ENCODE peak calls at places on chromosome 4, in eight cellular contexts. J is left lung, V is neural progenitor cell, B is SK-N-SH, F is MM.1S, G is psoas muscle, Q is transverse colon, D is H1. I is an unnamed sample.

GRCh38 chr4:27278615-27279014 is 418.0 kb downstream of the STIM2 start:
- DNase-seq in B (no peak), D (no peak), Q (no peak), F (peak; percentile 46), G (no peak), V (peak; percentile 81), J (no peak), I (peak; percentile 19)

GRCh38 chr4:171203425-171203824 is 609.8 kb upstream of the GALNTL6 start:
- DNase-seq in F (no peak), G (no peak), J (no peak), B (no peak), V (no peak), D (peak; percentile 9), Q (no peak), I (peak; percentile 6)

GRCh38 chr4:85725727-85726170 is 250.8 kb downstream of the ARHGAP24 start:
- DNase-seq in G (peak; percentile 44), D (no peak), Q (peak; percentile 8), F (peak; percentile 22), B (no peak), J (peak; percentile 44), V (no peak), I (peak; percentile 90)

GRCh38 chr4:123327346-123327745 is 69.2 kb upstream of the SPRY1 start:
- DNase-seq in V (peak; percentile 7), D (no peak), G (no peak), J (no peak), Q (no peak), F (no peak), B (no peak), I (no peak)

GRCh38 chr4:89067407-89067806 is 10.4 kb upstream of the FAM13A start:
- DNase-seq in D (no peak), V (no peak), J (no peak), F (no peak), B (no peak), G (no peak), Q (no peak), I (no peak)

GRCh38 chr4:128825226-128825625 is 15.7 kb downstream of the JADE1 start:
- DNase-seq in G (no peak), B (no peak), F (no peak), Q (peak; percentile 31), D (no peak), J (no peak), V (no peak), I (no peak)

GRCh38 chr4:37628977-37629609 is 57.1 kb downstream of the RELL1 start:
- DNase-seq in G (peak; percentile 64), Q (no peak), B (no peak), F (no peak), J (peak; percentile 36), V (no peak), D (no peak), I (peak; percentile 46)

GRCh38 chr4:188603646-188604045 is 464.4 kb downstream of the TRIML1 start:
- DNase-seq in J (no peak), V (no peak), Q (no peak), D (no peak), F (no peak), B (no peak), G (no peak), I (no peak)

GRCh38 chr4:53702334-53703266 is 111.3 kb upstream of the LNX1 start:
- DNase-seq in D (no peak), V (peak; percentile 50), G (peak; percentile 81), J (peak; percentile 75), Q (peak; percentile 82), F (peak; percentile 90), B (peak; percentile 84), I (peak; percentile 72)

GRCh38 chr4:141713185-141713584 is 76.8 kb downstream of the IL15 start:
- DNase-seq in J (no peak), F (no peak), V (no peak), D (no peak), G (no peak), Q (no peak), B (no peak), I (no peak)

GRCh38 chr4:54090804-54091623 is 8.9 kb upstream of the GSX2 start:
- DNase-seq in B (peak; percentile 77), J (peak; percentile 41), G (peak; percentile 42), F (no peak), D (no peak), Q (peak; percentile 50), V (peak; percentile 48), I (peak; percentile 43)

GRCh38 chr4:115234405-115235093 is 121.1 kb upstream of the NDST4 start:
- DNase-seq in J (no peak), D (no peak), B (peak; percentile 15), G (no peak), V (peak; percentile 31), Q (no peak), F (peak; percentile 25), I (no peak)

GRCh38 chr4:107977966-107978705 is 11.6 kb upstream of the HADH start:
- DNase-seq in D (no peak), V (no peak), B (no peak), Q (no peak), J (no peak), G (no peak), F (no peak), I (no peak)

GRCh38 chr4:38469410-38469809 is 194.6 kb upstream of the KLF3 start:
- DNase-seq in F (no peak), V (no peak), G (no peak), D (no peak), J (no peak), B (no peak), Q (no peak), I (no peak)

GRCh38 chr4:113708250-113708649 is 53.3 kb downstream of the CAMK2D start:
- DNase-seq in B (no peak), D (no peak), V (no peak), G (no peak), J (no peak), F (no peak), Q (no peak), I (no peak)

GRCh38 chr4:164307262-164307661 is 446.7 kb upstream of the SMIM31 start:
- DNase-seq in V (peak; percentile 6), F (no peak), G (no peak), J (no peak), B (no peak), D (no peak), Q (no peak), I (no peak)

GRCh38 chr4:96103086-96103485 is 263.2 kb downstream of the PDHA2 start:
- DNase-seq in Q (no peak), D (no peak), F (no peak), J (no peak), G (no peak), V (no peak), B (no peak), I (no peak)

GRCh38 chr4:108700358-108700757 is 50.0 kb downstream of the OSTC start:
- DNase-seq in D (no peak), V (no peak), G (no peak), J (no peak), Q (no peak), F (no peak), B (peak; percentile 17), I (no peak)

GRCh38 chr4:14592950-14593349 is 409.3 kb upstream of the CPEB2 start:
- DNase-seq in V (no peak), J (no peak), B (no peak), F (no peak), G (no peak), Q (no peak), D (no peak), I (no peak)

GRCh38 chr4:123547167-123547817 is 150.7 kb downstream of the SPRY1 start:
- DNase-seq in V (peak; percentile 79), F (no peak), B (no peak), Q (peak; percentile 78), D (peak; percentile 49), G (no peak), J (peak; percentile 84), I (peak; percentile 84)

GRCh38 chr4:128461300-128462103 is 173.9 kb upstream of the PGRMC2 start:
- DNase-seq in J (no peak), V (peak; percentile 88), F (no peak), Q (no peak), B (no peak), D (no peak), G (no peak), I (peak; percentile 13)

GRCh38 chr4:61886180-61886579 is 686.1 kb downstream of the ADGRL3 start:
- DNase-seq in D (no peak), Q (peak; percentile 10), G (no peak), F (no peak), B (no peak), V (no peak), J (no peak), I (no peak)

GRCh38 chr4:151555151-151555945 is 146.4 kb downstream of the FHIP1A start:
- DNase-seq in Q (no peak), F (no peak), D (no peak), J (no peak), G (no peak), B (no peak), V (no peak), I (no peak)

GRCh38 chr4:83589283-83589682 is 53.4 kb downstream of the GPAT3 start:
- DNase-seq in F (no peak), Q (no peak), J (no peak), V (peak; percentile 81), G (no peak), B (no peak), D (no peak), I (no peak)

GRCh38 chr4:64940698-64941097 is 531.4 kb upstream of the TECRL start:
- DNase-seq in B (no peak), G (no peak), F (no peak), J (no peak), V (no peak), D (no peak), Q (no peak), I (no peak)

GRCh38 chr4:89108068-89108467 is 3.3 kb upstream of the TIGD2 start:
- DNase-seq in Q (no peak), D (no peak), G (no peak), B (no peak), J (no peak), V (no peak), F (no peak), I (no peak)

GRCh38 chr4:2166253-2166652 is 75.7 kb downstream of the HAUS3 start:
- DNase-seq in J (no peak), G (no peak), V (no peak), Q (peak; percentile 27), D (no peak), B (peak; percentile 36), F (no peak), I (no peak)

GRCh38 chr4:105357258-105357657 is 116.6 kb downstream of the PPA2 start:
- DNase-seq in J (no peak), F (no peak), B (peak; percentile 17), D (no peak), Q (no peak), V (no peak), G (no peak), I (no peak)
- H3K4me1 ChIP-seq in J (no peaks in the 10 kb centered on the region), F (no peaks in the 10 kb centered on the region), B (peaks cover 10% of the 10 kb centered on the region), D (no peaks in the 10 kb centered on the region), Q (no peaks in the 10 kb centered on the region), V (no peaks in the 10 kb centered on the region), G (peaks cover 4% of the 10 kb centered on the region), I (no peaks in the 10 kb centered on the region)

GRCh38 chr4:139457318-139457717 is 3.4 kb downstream of the RAB33B start:
- DNase-seq in D (no peak), Q (no peak), J (no peak), B (no peak), F (no peak), V (no peak), G (no peak), I (no peak)
- H3K4me3 ChIP-seq in D (no peak overlapping the region), Q (no peak overlapping the region), J (no peak overlapping the region), B (no peak overlapping the region), F (no peak overlapping the region), V (no peak overlapping the region), G (no peak overlapping the region), I (no peak overlapping the region)

GRCh38 chr4:118798658-118799057 is 37.3 kb downstream of the SEC24D start:
- DNase-seq in V (no peak), J (no peak), F (no peak), B (peak; percentile 27), Q (no peak), D (no peak), G (no peak), I (no peak)
- TF ChIP-seq CTCF in V (peak; percentile 30), J (no peak), F (no peak), B (no peak), Q (no peak), D (no peak), G (no peak), I (no peak)

GRCh38 chr4:52373650-52374049 is 285.5 kb downstream of the USP46 start:
- DNase-seq in J (no peak), V (no peak), B (no peak), F (no peak), G (no peak), Q (no peak), D (no peak), I (no peak)
- H3K4me1 ChIP-seq in J (no peaks in the 10 kb centered on the region), V (peaks cover 7% of the 10 kb centered on the region), B (peaks cover 15% of the 10 kb centered on the region), F (no peaks in the 10 kb centered on the region), G (no peaks in the 10 kb centered on the region), Q (no peaks in the 10 kb centered on the region), D (peaks cover 8% of the 10 kb centered on the region), I (no peaks in the 10 kb centered on the region)

I was measured in body of pancreas.